ENCODE peak calls at places on chromosomes 3 and 15, in eight cellular contexts. One of them, this sample, is unnamed.

GRCh38 chr3:181278468-181279238 is 289.1 kb upstream of the DNAJC19 start:
- DNase-seq in astrocyte of the spinal cord: peak
- DNase-seq in DND-41: no peak
- DNase-seq in uterus: no peak
- DNase-seq in foreskin fibroblast: no peak
- DNase-seq in hepatocyte: no peak
- DNase-seq in lung: no peak
- DNase-seq in CD8-positive, alpha-beta memory T cell: no peak
- DNase-seq in this sample: no peak

GRCh38 chr3:50486219-50486888 is 17.1 kb downstream of the CACNA2D2 start:
- DNase-seq in astrocyte of the spinal cord: no peak
- DNase-seq in DND-41: no peak
- DNase-seq in uterus: no peak
- DNase-seq in foreskin fibroblast: no peak
- DNase-seq in hepatocyte: no peak
- DNase-seq in lung: no peak
- DNase-seq in CD8-positive, alpha-beta memory T cell: no peak
- DNase-seq in this sample: no peak

GRCh38 chr15:67823371-67824156 is 1.7 kb upstream of the SKOR1 start:
- DNase-seq in astrocyte of the spinal cord: no peak
- DNase-seq in DND-41: peak
- DNase-seq in uterus: no peak
- DNase-seq in foreskin fibroblast: no peak
- DNase-seq in hepatocyte: no peak
- DNase-seq in lung: no peak
- DNase-seq in CD8-positive, alpha-beta memory T cell: no peak
- DNase-seq in this sample: no peak

GRCh38 chr3:120909602-120909878 is 1.5 kb downstream of the STXBP5L start:
- DNase-seq in astrocyte of the spinal cord: no peak
- DNase-seq in DND-41: no peak
- DNase-seq in uterus: no peak
- DNase-seq in foreskin fibroblast: no peak
- DNase-seq in hepatocyte: no peak
- DNase-seq in lung: no peak
- DNase-seq in CD8-positive, alpha-beta memory T cell: no peak
- DNase-seq in this sample: peak

GRCh38 chr3:134864644-134865043 is 69.6 kb downstream of the EPHB1 start:
- DNase-seq in astrocyte of the spinal cord: no peak
- DNase-seq in DND-41: no peak
- DNase-seq in uterus: peak
- DNase-seq in foreskin fibroblast: peak
- DNase-seq in hepatocyte: no peak
- DNase-seq in lung: no peak
- DNase-seq in CD8-positive, alpha-beta memory T cell: no peak
- DNase-seq in this sample: no peak

GRCh38 chr15:29922191-29922590 is 99.9 kb upstream of the TJP1 start:
- DNase-seq in astrocyte of the spinal cord: no peak
- DNase-seq in DND-41: no peak
- DNase-seq in uterus: no peak
- DNase-seq in foreskin fibroblast: no peak
- DNase-seq in hepatocyte: no peak
- DNase-seq in lung: no peak
- DNase-seq in CD8-positive, alpha-beta memory T cell: no peak
- DNase-seq in this sample: no peak

GRCh38 chr15:66023322-66023972 is 154.2 kb downstream of the RAB11A start:
- DNase-seq in astrocyte of the spinal cord: peak
- DNase-seq in DND-41: no peak
- DNase-seq in uterus: no peak
- DNase-seq in foreskin fibroblast: no peak
- DNase-seq in hepatocyte: no peak
- DNase-seq in lung: no peak
- DNase-seq in CD8-positive, alpha-beta memory T cell: no peak
- DNase-seq in this sample: no peak

GRCh38 chr3:137103739-137104138 is 146.0 kb downstream of the IL20RB start:
- DNase-seq in astrocyte of the spinal cord: no peak
- DNase-seq in DND-41: no peak
- DNase-seq in uterus: no peak
- DNase-seq in foreskin fibroblast: no peak
- DNase-seq in hepatocyte: no peak
- DNase-seq in lung: no peak
- DNase-seq in CD8-positive, alpha-beta memory T cell: no peak
- DNase-seq in this sample: no peak

GRCh38 chr3:3800076-3800448 is 831 bp downstream of the LRRN1 start:
- DNase-seq in astrocyte of the spinal cord: no peak
- DNase-seq in DND-41: no peak
- DNase-seq in uterus: no peak
- DNase-seq in foreskin fibroblast: no peak
- DNase-seq in hepatocyte: peak
- DNase-seq in lung: no peak
- DNase-seq in CD8-positive, alpha-beta memory T cell: no peak
- DNase-seq in this sample: no peak

GRCh38 chr15:69131362-69132215 is 28.8 kb upstream of the GLCE start:
- DNase-seq in astrocyte of the spinal cord: no peak
- DNase-seq in DND-41: no peak
- DNase-seq in uterus: no peak
- DNase-seq in foreskin fibroblast: no peak
- DNase-seq in hepatocyte: no peak
- DNase-seq in lung: no peak
- DNase-seq in CD8-positive, alpha-beta memory T cell: no peak
- DNase-seq in this sample: no peak

GRCh38 chr15:41629436-41629835 is 30.8 kb upstream of the MGA start:
- DNase-seq in astrocyte of the spinal cord: no peak
- DNase-seq in DND-41: no peak
- DNase-seq in uterus: no peak
- DNase-seq in foreskin fibroblast: no peak
- DNase-seq in hepatocyte: no peak
- DNase-seq in lung: no peak
- DNase-seq in CD8-positive, alpha-beta memory T cell: no peak
- DNase-seq in this sample: no peak

DNA sequence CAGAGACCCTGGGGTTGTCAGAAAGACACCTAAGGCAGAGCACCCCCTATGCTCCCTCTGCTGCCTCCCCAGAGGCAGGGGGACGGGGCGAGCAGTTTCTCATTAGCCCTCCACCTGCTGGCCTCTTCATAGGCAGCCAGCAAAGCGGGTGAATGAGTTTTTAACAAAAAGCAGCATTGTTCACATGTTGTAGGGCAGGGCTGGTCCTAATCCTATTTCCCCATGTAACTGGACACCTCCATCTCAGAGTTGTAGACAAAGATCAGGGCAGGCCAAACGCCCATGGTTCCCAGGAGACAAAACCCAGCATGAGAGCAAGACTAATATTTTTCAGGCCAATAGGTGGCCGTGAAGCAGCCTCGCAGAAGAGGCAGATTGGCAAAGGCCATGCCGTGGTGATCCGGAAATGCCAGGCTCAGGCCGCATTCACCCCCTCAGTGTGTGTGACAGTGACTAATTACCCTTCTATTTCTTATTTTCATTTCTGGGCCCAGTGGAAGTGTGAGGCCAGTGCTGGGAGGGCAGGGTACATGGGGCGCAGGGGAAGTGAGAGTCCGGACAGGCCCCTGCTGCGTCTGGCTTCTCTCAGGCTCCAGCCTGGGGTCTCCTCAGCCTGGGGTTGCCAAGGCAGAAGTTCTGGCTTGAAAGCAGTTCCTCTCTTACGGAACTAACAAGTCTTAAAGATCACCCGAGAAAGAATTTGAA is 64.7 kb downstream of the BOC start:
- DNase-seq in astrocyte of the spinal cord: peak
- DNase-seq in DND-41: no peak
- DNase-seq in uterus: peak
- DNase-seq in foreskin fibroblast: peak
- DNase-seq in hepatocyte: no peak
- DNase-seq in lung: no peak
- DNase-seq in CD8-positive, alpha-beta memory T cell: no peak
- DNase-seq in this sample: no peak
- H3K4me3 ChIP-seq in astrocyte of the spinal cord: peak
- H3K4me3 ChIP-seq in DND-41: no peak
- H3K4me3 ChIP-seq in uterus: peak
- H3K4me3 ChIP-seq in foreskin fibroblast: peak
- H3K4me3 ChIP-seq in hepatocyte: no peak
- H3K4me3 ChIP-seq in lung: no peak
- H3K4me3 ChIP-seq in CD8-positive, alpha-beta memory T cell: no peak
- H3K4me3 ChIP-seq in this sample: no peak

DNA sequence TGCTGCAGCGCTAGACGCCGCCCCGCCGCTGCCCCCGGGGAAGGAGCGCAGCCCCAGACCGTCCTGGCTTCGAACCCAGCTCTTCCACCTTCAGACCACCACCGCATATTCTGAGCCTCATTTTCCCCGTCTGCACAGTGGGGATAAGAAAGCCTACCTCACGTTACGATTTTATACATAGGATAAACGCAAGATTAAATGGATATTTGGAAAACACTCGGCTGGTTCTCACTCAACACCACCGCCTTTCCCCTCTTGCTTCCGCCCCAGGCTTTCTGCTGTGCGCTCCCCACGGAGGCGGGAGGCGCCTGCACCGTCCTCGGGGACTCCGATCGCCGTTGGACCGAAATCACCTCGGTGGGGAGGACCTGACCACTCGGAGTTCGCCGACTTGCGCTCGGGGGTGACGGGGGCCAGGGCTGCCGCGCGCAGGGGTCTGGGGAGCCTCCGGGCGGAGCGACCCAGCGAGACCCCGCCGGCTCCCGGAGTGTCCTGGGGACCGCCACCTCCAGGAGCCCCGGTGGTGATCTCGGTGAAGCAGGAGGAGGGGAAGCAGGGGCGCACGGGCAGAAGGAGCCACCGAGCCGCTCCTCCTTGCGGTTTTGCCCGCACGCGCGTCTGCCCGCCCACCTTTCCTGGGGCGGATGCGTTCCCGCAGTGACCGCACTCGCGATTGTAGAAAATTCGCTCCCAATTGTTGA is 4.0 kb downstream of the FBXL22 start:
- DNase-seq in astrocyte of the spinal cord: peak
- DNase-seq in DND-41: peak
- DNase-seq in uterus: no peak
- DNase-seq in foreskin fibroblast: peak
- DNase-seq in hepatocyte: peak
- DNase-seq in lung: no peak
- DNase-seq in CD8-positive, alpha-beta memory T cell: peak
- DNase-seq in this sample: peak
- H3K4me3 ChIP-seq in astrocyte of the spinal cord: peak
- H3K4me3 ChIP-seq in DND-41: peak
- H3K4me3 ChIP-seq in uterus: peak
- H3K4me3 ChIP-seq in foreskin fibroblast: peak
- H3K4me3 ChIP-seq in hepatocyte: peak
- H3K4me3 ChIP-seq in lung: peak
- H3K4me3 ChIP-seq in CD8-positive, alpha-beta memory T cell: peak
- H3K4me3 ChIP-seq in this sample: peak

GRCh38 chr3:187931770-187932278 is 186.6 kb upstream of the BCL6 start:
- DNase-seq in astrocyte of the spinal cord: no peak
- DNase-seq in DND-41: no peak
- DNase-seq in uterus: no peak
- DNase-seq in foreskin fibroblast: no peak
- DNase-seq in hepatocyte: no peak
- DNase-seq in lung: no peak
- DNase-seq in CD8-positive, alpha-beta memory T cell: no peak
- DNase-seq in this sample: no peak
- H3K4me3 ChIP-seq in astrocyte of the spinal cord: no peak
- H3K4me3 ChIP-seq in DND-41: no peak
- H3K4me3 ChIP-seq in uterus: no peak
- H3K4me3 ChIP-seq in foreskin fibroblast: no peak
- H3K4me3 ChIP-seq in hepatocyte: no peak
- H3K4me3 ChIP-seq in lung: no peak
- H3K4me3 ChIP-seq in CD8-positive, alpha-beta memory T cell: no peak
- H3K4me3 ChIP-seq in this sample: no peak

GRCh38 chr15:99408236-99409096 is 157.2 kb downstream of the LRRC28 start:
- DNase-seq in astrocyte of the spinal cord: peak
- DNase-seq in DND-41: no peak
- DNase-seq in uterus: no peak
- DNase-seq in foreskin fibroblast: peak
- DNase-seq in hepatocyte: no peak
- DNase-seq in lung: peak
- DNase-seq in CD8-positive, alpha-beta memory T cell: no peak
- DNase-seq in this sample: no peak
- H3K4me3 ChIP-seq in astrocyte of the spinal cord: no peak
- H3K4me3 ChIP-seq in DND-41: no peak
- H3K4me3 ChIP-seq in uterus: no peak
- H3K4me3 ChIP-seq in foreskin fibroblast: no peak
- H3K4me3 ChIP-seq in hepatocyte: no peak
- H3K4me3 ChIP-seq in lung: no peak
- H3K4me3 ChIP-seq in CD8-positive, alpha-beta memory T cell: no peak
- H3K4me3 ChIP-seq in this sample: no peak

GRCh38 chr3:195850857-195851531 is 39.3 kb upstream of the MUC4 start:
- DNase-seq in astrocyte of the spinal cord: peak
- DNase-seq in DND-41: peak
- DNase-seq in uterus: peak
- DNase-seq in foreskin fibroblast: peak
- DNase-seq in hepatocyte: peak
- DNase-seq in lung: peak
- DNase-seq in CD8-positive, alpha-beta memory T cell: peak
- DNase-seq in this sample: peak
- H3K4me3 ChIP-seq in astrocyte of the spinal cord: no peak
- H3K4me3 ChIP-seq in DND-41: no peak
- H3K4me3 ChIP-seq in uterus: no peak
- H3K4me3 ChIP-seq in foreskin fibroblast: no peak
- H3K4me3 ChIP-seq in hepatocyte: no peak
- H3K4me3 ChIP-seq in lung: no peak
- H3K4me3 ChIP-seq in CD8-positive, alpha-beta memory T cell: no peak
- H3K4me3 ChIP-seq in this sample: no peak

DNA sequence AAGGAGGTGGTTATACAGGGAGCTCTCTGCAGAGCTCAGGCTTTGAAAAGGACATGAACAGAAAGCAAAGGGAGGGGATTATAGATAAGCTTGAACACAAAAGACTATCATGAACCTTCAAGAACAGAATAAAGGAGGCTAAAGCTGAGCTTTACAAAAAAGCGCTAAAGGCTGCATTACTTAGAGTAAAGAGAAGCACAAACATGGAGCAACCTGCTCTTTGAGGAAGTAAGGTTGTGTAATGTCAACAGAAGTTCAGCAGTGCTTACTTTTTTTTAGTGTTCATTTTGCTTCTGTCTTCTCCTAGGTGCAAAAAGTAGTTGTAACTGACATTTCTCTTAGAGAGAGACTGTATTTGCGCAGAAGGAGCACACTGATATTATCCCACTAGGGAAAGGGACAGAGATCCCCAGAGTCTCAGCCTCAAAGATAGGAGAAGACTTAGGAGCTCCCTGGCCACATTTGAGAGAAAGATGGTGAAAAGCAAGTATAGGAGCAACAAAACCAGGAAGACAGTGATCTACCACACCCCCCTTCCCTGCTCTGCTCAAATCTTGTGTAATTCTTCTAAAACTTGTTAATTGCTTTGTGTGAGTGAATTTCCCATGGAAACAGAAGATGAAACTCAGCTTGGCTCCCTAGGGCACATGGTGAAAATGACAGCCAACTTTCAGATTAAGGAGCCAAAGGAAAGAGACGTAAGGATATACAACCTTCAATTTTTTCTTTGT is 54.7 kb downstream of the QTRT2 start:
- DNase-seq in astrocyte of the spinal cord: no peak
- DNase-seq in DND-41: no peak
- DNase-seq in uterus: no peak
- DNase-seq in foreskin fibroblast: no peak
- DNase-seq in hepatocyte: no peak
- DNase-seq in lung: no peak
- DNase-seq in CD8-positive, alpha-beta memory T cell: no peak
- DNase-seq in this sample: no peak
- H3K4me3 ChIP-seq in astrocyte of the spinal cord: no peak
- H3K4me3 ChIP-seq in DND-41: no peak
- H3K4me3 ChIP-seq in uterus: no peak
- H3K4me3 ChIP-seq in foreskin fibroblast: no peak
- H3K4me3 ChIP-seq in hepatocyte: no peak
- H3K4me3 ChIP-seq in lung: no peak
- H3K4me3 ChIP-seq in CD8-positive, alpha-beta memory T cell: no peak
- H3K4me3 ChIP-seq in this sample: no peak

GRCh38 chr15:25596644-25597562 is 158.1 kb upstream of the UBE3A start:
- DNase-seq in astrocyte of the spinal cord: no peak
- DNase-seq in DND-41: no peak
- DNase-seq in uterus: no peak
- DNase-seq in foreskin fibroblast: no peak
- DNase-seq in hepatocyte: peak
- DNase-seq in lung: no peak
- DNase-seq in CD8-positive, alpha-beta memory T cell: no peak
- DNase-seq in this sample: no peak
- H3K4me3 ChIP-seq in astrocyte of the spinal cord: no peak
- H3K4me3 ChIP-seq in DND-41: no peak
- H3K4me3 ChIP-seq in uterus: no peak
- H3K4me3 ChIP-seq in foreskin fibroblast: no peak
- H3K4me3 ChIP-seq in hepatocyte: no peak
- H3K4me3 ChIP-seq in lung: no peak
- H3K4me3 ChIP-seq in CD8-positive, alpha-beta memory T cell: no peak
- H3K4me3 ChIP-seq in this sample: no peak

This sample was measured in Jurkat, Clone E6-1.